ENCODE peak calls at places on chromosome 4, in eight cellular contexts. One of them, this sample, is unnamed.

GRCh38 chr4:88457307-88458090 is 580 bp downstream of the HERC5 start:
- DNase-seq in amniotic stem cell: no peak
- DNase-seq in GM12864: no peak
- DNase-seq in mesendoderm: peak
- DNase-seq in astrocyte of the spinal cord: peak
- DNase-seq in breast epithelium: no peak
- DNase-seq in renal cortical epithelial cell: no peak
- DNase-seq in iris pigment epithelial cell: peak
- DNase-seq in this sample: no peak

GRCh38 chr4:2817701-2818350 is 24.9 kb downstream of the SH3BP2 start:
- DNase-seq in amniotic stem cell: no peak
- DNase-seq in GM12864: no peak
- DNase-seq in mesendoderm: peak
- DNase-seq in astrocyte of the spinal cord: no peak
- DNase-seq in breast epithelium: no peak
- DNase-seq in renal cortical epithelial cell: no peak
- DNase-seq in iris pigment epithelial cell: no peak
- DNase-seq in this sample: no peak

GRCh38 chr4:151284534-151285245 is 7.7 kb downstream of the PRSS48 start:
- DNase-seq in amniotic stem cell: no peak
- DNase-seq in GM12864: no peak
- DNase-seq in mesendoderm: peak
- DNase-seq in astrocyte of the spinal cord: no peak
- DNase-seq in breast epithelium: no peak
- DNase-seq in renal cortical epithelial cell: no peak
- DNase-seq in iris pigment epithelial cell: no peak
- DNase-seq in this sample: no peak

GRCh38 chr4:55733874-55734437 is 85.6 kb upstream of the EXOC1L start:
- DNase-seq in amniotic stem cell: no peak
- DNase-seq in GM12864: no peak
- DNase-seq in mesendoderm: no peak
- DNase-seq in astrocyte of the spinal cord: peak
- DNase-seq in breast epithelium: peak
- DNase-seq in renal cortical epithelial cell: peak
- DNase-seq in iris pigment epithelial cell: peak
- DNase-seq in this sample: no peak

GRCh38 chr4:151246742-151247141 is 30.2 kb upstream of the PRSS48 start:
- DNase-seq in amniotic stem cell: no peak
- DNase-seq in GM12864: no peak
- DNase-seq in mesendoderm: no peak
- DNase-seq in astrocyte of the spinal cord: no peak
- DNase-seq in breast epithelium: no peak
- DNase-seq in renal cortical epithelial cell: no peak
- DNase-seq in iris pigment epithelial cell: no peak
- DNase-seq in this sample: no peak

GRCh38 chr4:16627999-16628398 is 270.4 kb downstream of the LDB2 start:
- DNase-seq in amniotic stem cell: peak
- DNase-seq in GM12864: no peak
- DNase-seq in mesendoderm: peak
- DNase-seq in astrocyte of the spinal cord: peak
- DNase-seq in breast epithelium: no peak
- DNase-seq in renal cortical epithelial cell: peak
- DNase-seq in iris pigment epithelial cell: peak
- DNase-seq in this sample: no peak

GRCh38 chr4:57405359-57405758 is 295.2 kb upstream of the IGFBP7 start:
- DNase-seq in amniotic stem cell: peak
- DNase-seq in GM12864: no peak
- DNase-seq in mesendoderm: no peak
- DNase-seq in astrocyte of the spinal cord: no peak
- DNase-seq in breast epithelium: no peak
- DNase-seq in renal cortical epithelial cell: peak
- DNase-seq in iris pigment epithelial cell: no peak
- DNase-seq in this sample: no peak

GRCh38 chr4:63757919-63758318 is 651.3 kb downstream of the TECRL start:
- DNase-seq in amniotic stem cell: no peak
- DNase-seq in GM12864: no peak
- DNase-seq in mesendoderm: no peak
- DNase-seq in astrocyte of the spinal cord: no peak
- DNase-seq in breast epithelium: no peak
- DNase-seq in renal cortical epithelial cell: no peak
- DNase-seq in iris pigment epithelial cell: no peak
- DNase-seq in this sample: no peak

GRCh38 chr4:153151535-153152452 is 52.4 kb upstream of the TRIM2 start:
- DNase-seq in amniotic stem cell: no peak
- DNase-seq in GM12864: no peak
- DNase-seq in mesendoderm: peak
- DNase-seq in astrocyte of the spinal cord: peak
- DNase-seq in breast epithelium: peak
- DNase-seq in renal cortical epithelial cell: peak
- DNase-seq in iris pigment epithelial cell: peak
- DNase-seq in this sample: peak

GRCh38 chr4:76690091-76690905 is 207.6 kb downstream of the SOWAHB start:
- DNase-seq in amniotic stem cell: no peak
- DNase-seq in GM12864: no peak
- DNase-seq in mesendoderm: peak
- DNase-seq in astrocyte of the spinal cord: peak
- DNase-seq in breast epithelium: no peak
- DNase-seq in renal cortical epithelial cell: peak
- DNase-seq in iris pigment epithelial cell: no peak
- DNase-seq in this sample: no peak

GRCh38 chr4:122341906-122342305 is 36.9 kb upstream of the ADAD1 start:
- DNase-seq in amniotic stem cell: peak
- DNase-seq in GM12864: no peak
- DNase-seq in mesendoderm: no peak
- DNase-seq in astrocyte of the spinal cord: peak
- DNase-seq in breast epithelium: no peak
- DNase-seq in renal cortical epithelial cell: peak
- DNase-seq in iris pigment epithelial cell: peak
- DNase-seq in this sample: no peak

GRCh38 chr4:125140966-125141495 is 173.7 kb upstream of the FAT4 start:
- DNase-seq in amniotic stem cell: no peak
- DNase-seq in GM12864: no peak
- DNase-seq in mesendoderm: no peak
- DNase-seq in astrocyte of the spinal cord: peak
- DNase-seq in breast epithelium: no peak
- DNase-seq in renal cortical epithelial cell: peak
- DNase-seq in iris pigment epithelial cell: peak
- DNase-seq in this sample: no peak

GRCh38 chr4:163391756-163392155 is 48.1 kb downstream of the NPY5R start:
- DNase-seq in amniotic stem cell: no peak
- DNase-seq in GM12864: no peak
- DNase-seq in mesendoderm: no peak
- DNase-seq in astrocyte of the spinal cord: no peak
- DNase-seq in breast epithelium: no peak
- DNase-seq in renal cortical epithelial cell: no peak
- DNase-seq in iris pigment epithelial cell: no peak
- DNase-seq in this sample: no peak

GRCh38 chr4:40622913-40623312 is 6.8 kb downstream of the RBM47 start:
- DNase-seq in amniotic stem cell: no peak
- DNase-seq in GM12864: peak
- DNase-seq in mesendoderm: no peak
- DNase-seq in astrocyte of the spinal cord: no peak
- DNase-seq in breast epithelium: no peak
- DNase-seq in renal cortical epithelial cell: no peak
- DNase-seq in iris pigment epithelial cell: no peak
- DNase-seq in this sample: no peak

GRCh38 chr4:169286562-169287301 is 16.0 kb upstream of the SH3RF1 start:
- DNase-seq in amniotic stem cell: no peak
- DNase-seq in GM12864: no peak
- DNase-seq in mesendoderm: peak
- DNase-seq in astrocyte of the spinal cord: no peak
- DNase-seq in breast epithelium: no peak
- DNase-seq in renal cortical epithelial cell: no peak
- DNase-seq in iris pigment epithelial cell: no peak
- DNase-seq in this sample: no peak

GRCh38 chr4:16082424-16083216 is 1.2 kb downstream of the PROM1 start:
- DNase-seq in amniotic stem cell: no peak
- DNase-seq in GM12864: no peak
- DNase-seq in mesendoderm: peak
- DNase-seq in astrocyte of the spinal cord: no peak
- DNase-seq in breast epithelium: no peak
- DNase-seq in renal cortical epithelial cell: peak
- DNase-seq in iris pigment epithelial cell: peak
- DNase-seq in this sample: no peak

GRCh38 chr4:14028862-14029261 is 401.3 kb upstream of the BOD1L1 start:
- DNase-seq in amniotic stem cell: no peak
- DNase-seq in GM12864: no peak
- DNase-seq in mesendoderm: no peak
- DNase-seq in astrocyte of the spinal cord: peak
- DNase-seq in breast epithelium: no peak
- DNase-seq in renal cortical epithelial cell: no peak
- DNase-seq in iris pigment epithelial cell: no peak
- DNase-seq in this sample: no peak

GRCh38 chr4:128776794-128777216 is 32.7 kb upstream of the JADE1 start:
- DNase-seq in amniotic stem cell: peak
- DNase-seq in GM12864: no peak
- DNase-seq in mesendoderm: no peak
- DNase-seq in astrocyte of the spinal cord: peak
- DNase-seq in breast epithelium: no peak
- DNase-seq in renal cortical epithelial cell: peak
- DNase-seq in iris pigment epithelial cell: peak
- DNase-seq in this sample: peak

GRCh38 chr4:104425948-104426347 is 68.7 kb downstream of the CXXC4 start:
- DNase-seq in amniotic stem cell: no peak
- DNase-seq in GM12864: no peak
- DNase-seq in mesendoderm: no peak
- DNase-seq in astrocyte of the spinal cord: no peak
- DNase-seq in breast epithelium: no peak
- DNase-seq in renal cortical epithelial cell: no peak
- DNase-seq in iris pigment epithelial cell: no peak
- DNase-seq in this sample: no peak

GRCh38 chr4:67915400-67915966 is 31.7 kb upstream of the TMPRSS11D start:
- DNase-seq in amniotic stem cell: no peak
- DNase-seq in GM12864: no peak
- DNase-seq in mesendoderm: no peak
- DNase-seq in astrocyte of the spinal cord: no peak
- DNase-seq in breast epithelium: no peak
- DNase-seq in renal cortical epithelial cell: no peak
- DNase-seq in iris pigment epithelial cell: no peak
- DNase-seq in this sample: no peak

GRCh38 chr4:109967798-109968520 is 55.3 kb downstream of the EGF start:
- DNase-seq in amniotic stem cell: no peak
- DNase-seq in GM12864: no peak
- DNase-seq in mesendoderm: no peak
- DNase-seq in astrocyte of the spinal cord: peak
- DNase-seq in breast epithelium: no peak
- DNase-seq in renal cortical epithelial cell: peak
- DNase-seq in iris pigment epithelial cell: peak
- DNase-seq in this sample: no peak

GRCh38 chr4:71832049-71832448 is 48.2 kb upstream of the GC start:
- DNase-seq in amniotic stem cell: no peak
- DNase-seq in GM12864: no peak
- DNase-seq in mesendoderm: no peak
- DNase-seq in astrocyte of the spinal cord: no peak
- DNase-seq in breast epithelium: no peak
- DNase-seq in renal cortical epithelial cell: no peak
- DNase-seq in iris pigment epithelial cell: no peak
- DNase-seq in this sample: no peak

GRCh38 chr4:142940614-142941013 is 94.5 kb upstream of the INPP4B start:
- DNase-seq in amniotic stem cell: no peak
- DNase-seq in GM12864: no peak
- DNase-seq in mesendoderm: no peak
- DNase-seq in astrocyte of the spinal cord: no peak
- DNase-seq in breast epithelium: no peak
- DNase-seq in renal cortical epithelial cell: peak
- DNase-seq in iris pigment epithelial cell: no peak
- DNase-seq in this sample: no peak

GRCh38 chr4:7698586-7698985 is 241.1 kb downstream of the AFAP1 start:
- DNase-seq in amniotic stem cell: no peak
- DNase-seq in GM12864: no peak
- DNase-seq in mesendoderm: peak
- DNase-seq in astrocyte of the spinal cord: no peak
- DNase-seq in breast epithelium: no peak
- DNase-seq in renal cortical epithelial cell: no peak
- DNase-seq in iris pigment epithelial cell: no peak
- DNase-seq in this sample: no peak

GRCh38 chr4:18406220-18406619 is 384.7 kb upstream of the LCORL start:
- DNase-seq in amniotic stem cell: no peak
- DNase-seq in GM12864: no peak
- DNase-seq in mesendoderm: no peak
- DNase-seq in astrocyte of the spinal cord: no peak
- DNase-seq in breast epithelium: no peak
- DNase-seq in renal cortical epithelial cell: no peak
- DNase-seq in iris pigment epithelial cell: no peak
- DNase-seq in this sample: no peak